ENCODE peak calls at places on chromosomes 2 and 18, in five cellular contexts. F is psoas muscle, E is HepG2, Y is astrocyte, S is esophagus muscularis mucosa. U is an unnamed sample. For H3K4me1 and H3K9me3, the result is how much of the 10 kb centered on the place peaks cover.

GRCh38 chr2:216546646-216547403 is 48.2 kb downstream of the RPL37A start:
- DNase-seq in F (no peak), E (no peak), Y (peak), S (no peak), U (no peak)

GRCh38 chr2:190535119-190535439 is 557 bp upstream of the NEMP2 start:
- DNase-seq in F (no peak), E (no peak), Y (no peak), S (no peak), U (no peak)

GRCh38 chr2:30266051-30266621 is 34.8 kb downstream of the LBH start:
- DNase-seq in F (no peak), E (no peak), Y (no peak), S (no peak), U (peak)

GRCh38 chr18:57062841-57063240 is 84.0 kb upstream of the BOD1L2 start:
- DNase-seq in F (no peak), E (no peak), Y (no peak), S (no peak), U (no peak)

GRCh38 chr2:104702451-104702850 is 151.5 kb upstream of the POU3F3 start:
- DNase-seq in F (no peak), E (no peak), Y (no peak), S (no peak), U (no peak)

GRCh38 chr18:9017900-9018217 is 84.6 kb upstream of the NDUFV2 start:
- DNase-seq in F (no peak), E (no peak), Y (peak), S (no peak), U (no peak)

GRCh38 chr2:220101902-220102301 is 474.5 kb downstream of the SLC4A3 start:
- DNase-seq in F (no peak), E (no peak), Y (no peak), S (no peak), U (no peak)

GRCh38 chr2:28447943-28448737 is 47.7 kb upstream of the PLB1 start:
- DNase-seq in F (no peak), E (no peak), Y (peak), S (no peak), U (no peak)

GRCh38 chr2:12006841-12007240 is 260.4 kb downstream of the LPIN1 start:
- DNase-seq in F (no peak), E (no peak), Y (peak), S (no peak), U (no peak)

GRCh38 chr18:50454379-50455005 is 79.6 kb downstream of the SKA1 start:
- DNase-seq in F (no peak), E (no peak), Y (no peak), S (no peak), U (no peak)

GRCh38 chr2:174680221-174680620 is 82.6 kb upstream of the WIPF1 start:
- DNase-seq in F (no peak), E (no peak), Y (no peak), S (no peak), U (no peak)

GRCh38 chr2:43462866-43463641 is 132.8 kb downstream of the THADA start:
- DNase-seq in F (no peak), E (peak), Y (no peak), S (no peak), U (no peak)

GRCh38 chr2:178194600-178195389 is 483 bp downstream of the OSBPL6 start:
- DNase-seq in F (peak), E (no peak), Y (peak), S (no peak), U (no peak)

GRCh38 chr2:70686577-70687460 is 81.2 kb downstream of the ADD2 start:
- DNase-seq in F (no peak), E (peak), Y (peak), S (no peak), U (no peak)

GRCh38 chr2:58131191-58132011 is 84.8 kb downstream of the VRK2 start:
- DNase-seq in F (peak), E (peak), Y (peak), S (no peak), U (no peak)

GRCh38 chr2:148842050-148842449 is 33.0 kb upstream of the KIF5C start:
- DNase-seq in F (no peak), E (no peak), Y (no peak), S (no peak), U (no peak)

GRCh38 chr2:237084444-237084843 is 1.2 kb upstream of the COPS8 start:
- DNase-seq in F (no peak), E (no peak), Y (no peak), S (no peak), U (no peak)

GRCh38 chr18:38790303-38790702 is 1224.7 kb upstream of the CELF4 start:
- DNase-seq in F (no peak), E (peak), Y (no peak), S (no peak), U (no peak)

GRCh38 chr18:48036641-48037421 is 106.4 kb upstream of the SMAD2 start:
- DNase-seq in F (no peak), E (no peak), Y (no peak), S (no peak), U (no peak)

GRCh38 chr2:43071629-43072550 is 154.5 kb downstream of the ZFP36L2 start:
- DNase-seq in F (peak), E (no peak), Y (no peak), S (no peak), U (no peak)

GRCh38 chr2:152349416-152349815 is 14.4 kb downstream of the FMNL2 start:
- DNase-seq in F (no peak), E (no peak), Y (no peak), S (no peak), U (no peak)

GRCh38 chr2:1680222-1681016 is 63.9 kb downstream of the PXDN start:
- DNase-seq in F (peak), E (no peak), Y (no peak), S (no peak), U (no peak)

GRCh38 chr2:61640406-61640805 is 102.2 kb upstream of the XPO1 start:
- DNase-seq in F (no peak), E (no peak), Y (no peak), S (no peak), U (no peak)

GRCh38 chr2:239642406-239643004 is 241.7 kb upstream of the HDAC4 start:
- DNase-seq in F (no peak), E (no peak), Y (no peak), S (no peak), U (no peak)

GRCh38 chr2:159799833-159800232 is 1.8 kb upstream of the CD302 start:
- DNase-seq in F (no peak), E (peak), Y (no peak), S (no peak), U (no peak)

GRCh38 chr18:22559414-22560282 is 141.9 kb upstream of the CTAGE1 start:
- DNase-seq in F (peak), E (peak), Y (peak), S (peak), U (no peak)

GRCh38 chr2:162090109-162090508 is 16.1 kb upstream of the DPP4 start:
- DNase-seq in F (no peak), E (no peak), Y (no peak), S (no peak), U (no peak)

GRCh38 chr2:21774691-21775090 is 650.9 kb downstream of the TDRD15 start:
- DNase-seq in F (no peak), E (no peak), Y (no peak), S (no peak), U (no peak)

GRCh38 chr2:148888003-148888501 is 13.0 kb downstream of the KIF5C start:
- DNase-seq in F (no peak), E (no peak), Y (no peak), S (no peak), U (no peak)

GRCh38 chr18:75714766-75715165 is 287.3 kb upstream of the SMIM21 start:
- DNase-seq in F (no peak), E (no peak), Y (no peak), S (no peak), U (no peak)

GRCh38 chr2:230218411-230218810 is 1.4 kb downstream of the SP110 start:
- DNase-seq in F (no peak), E (no peak), Y (no peak), S (no peak), U (no peak)

GRCh38 chr2:61993422-61994024 is 88.0 kb downstream of the COMMD1 start:
- DNase-seq in F (no peak), E (peak), Y (peak), S (no peak), U (no peak)

GRCh38 chr18:44916429-44917183 is 235.9 kb downstream of the SETBP1 start:
- DNase-seq in F (no peak), E (no peak), Y (no peak), S (no peak), U (no peak)
- H3K4me1 ChIP-seq in F (half or more), E (under half), Y (under half), S (under half), U (under half)

GRCh38 chr18:41873730-41874129 is 81.3 kb upstream of the PIK3C3 start:
- DNase-seq in F (no peak), E (no peak), Y (no peak), S (no peak), U (no peak)

GRCh38 chr18:41870191-41870590 is 84.8 kb upstream of the PIK3C3 start:
- DNase-seq in F (no peak), E (no peak), Y (no peak), S (no peak), U (no peak)

GRCh38 chr18:41872206-41872605 is 82.8 kb upstream of the PIK3C3 start:
- DNase-seq in F (no peak), E (no peak), Y (no peak), S (no peak), U (no peak)

GRCh38 chr18:41870817-41871216 is 84.2 kb upstream of the PIK3C3 start:
- DNase-seq in F (no peak), E (no peak), Y (peak), S (no peak), U (no peak)

DNA sequence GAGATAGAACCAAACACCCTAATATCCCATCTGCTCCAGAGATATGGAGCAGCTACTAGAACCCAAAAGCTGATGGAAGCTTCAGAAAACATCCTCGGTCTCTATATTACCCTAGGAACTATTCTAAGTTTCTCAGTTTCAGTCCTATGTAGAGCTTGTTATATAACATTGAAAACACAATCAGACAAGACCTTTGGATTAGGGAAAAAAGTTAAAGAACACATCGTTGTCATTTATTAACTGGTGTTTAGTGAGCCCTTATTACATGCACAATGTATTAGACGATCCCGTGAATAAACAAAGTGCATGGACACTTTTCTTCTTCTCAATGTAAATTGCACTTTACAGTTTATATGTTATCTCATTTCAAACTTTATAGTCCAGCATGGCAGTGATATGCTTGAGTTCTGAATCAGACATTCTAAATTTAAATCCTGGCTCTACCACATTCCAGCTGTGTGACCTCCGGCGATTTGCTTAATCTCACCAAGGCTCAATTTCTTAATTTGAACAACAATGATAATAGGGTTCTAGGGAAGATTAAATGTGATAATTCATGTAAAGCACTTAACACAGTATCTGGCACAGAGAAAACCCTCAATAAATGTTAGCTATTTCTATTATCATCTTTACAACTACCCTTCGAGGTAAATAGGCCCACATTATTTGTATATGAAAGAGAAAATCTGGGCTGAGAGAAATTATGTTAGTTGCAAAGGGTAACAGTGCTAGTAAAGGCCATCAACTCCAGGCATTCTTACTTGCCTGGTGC is 83.6 kb upstream of the PIK3C3 start:
- DNase-seq in F (no peak), E (no peak), Y (no peak), S (no peak), U (no peak)
- H3K9me3 ChIP-seq in F (under half), E (under half), Y (under half), S (under half), U (under half)

GRCh38 chr18:35030234-35030989 is 10.8 kb upstream of the MAPRE2 start:
- DNase-seq in F (no peak), E (no peak), Y (no peak), S (no peak), U (no peak)
- H3K4me3 ChIP-seq in F (peak), E (no peak), Y (no peak), S (peak), U (peak)

DNA sequence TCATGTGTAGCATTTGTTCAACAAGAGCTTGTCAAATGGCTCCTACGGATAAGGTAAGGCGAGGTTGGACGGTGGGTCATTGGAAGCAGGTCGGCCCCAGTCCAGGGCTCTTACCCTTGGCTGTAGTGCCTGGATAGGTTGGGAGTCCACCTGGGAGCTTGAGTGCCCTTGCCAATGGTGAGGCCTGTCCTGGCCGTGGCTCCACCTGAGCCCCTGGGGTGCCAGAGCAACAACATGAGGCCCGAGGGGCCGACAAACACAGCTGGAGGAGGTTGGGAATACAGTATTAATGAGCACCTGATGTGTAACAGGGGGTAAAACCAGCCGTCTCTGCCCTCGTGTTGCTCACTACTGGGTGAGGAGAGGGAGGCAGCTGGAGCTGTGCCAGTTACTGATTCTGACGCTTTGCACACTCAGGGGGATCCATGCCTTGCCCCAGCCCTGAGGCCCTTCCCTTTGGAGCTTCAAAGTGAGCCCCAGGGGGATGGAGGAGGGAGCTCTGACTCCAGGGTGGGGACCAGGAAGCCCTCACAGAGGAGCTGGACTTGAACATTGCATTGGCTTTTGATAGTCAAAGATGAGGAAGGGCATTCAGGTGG is 87.2 kb downstream of the RHOB start:
- DNase-seq in F (no peak), E (no peak), Y (no peak), S (no peak), U (no peak)
- H3K4me1 ChIP-seq in F (under half), E (half or more), Y (under half), S (under half), U (under half)

DNA sequence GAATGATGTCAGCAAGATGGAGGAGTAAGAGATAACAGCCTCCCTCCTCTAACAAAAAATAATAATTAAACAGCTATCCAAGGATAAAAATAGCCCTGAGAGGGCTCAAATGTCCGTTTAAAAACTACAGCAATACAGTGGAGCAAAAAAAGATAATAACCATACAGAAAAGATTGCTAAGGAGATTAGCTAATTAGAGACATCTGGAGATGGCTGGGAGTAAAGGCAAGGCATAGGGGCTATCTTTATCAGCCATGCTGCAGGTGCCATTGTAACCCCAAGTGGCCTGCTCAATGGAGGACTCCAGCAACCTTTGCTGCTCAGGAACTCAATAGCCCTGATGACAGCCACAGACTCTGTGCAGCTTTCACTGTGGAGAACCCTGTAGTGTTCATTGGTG is 42.7 kb downstream of the MDH1 start:
- DNase-seq in F (no peak), E (no peak), Y (no peak), S (no peak), U (no peak)
- H3K9me3 ChIP-seq in F (under half), E (under half), Y (under half), S (under half), U (under half)

GRCh38 chr2:68770271-68771111 is 35.9 kb downstream of the ARHGAP25 start:
- DNase-seq in F (no peak), E (no peak), Y (peak), S (no peak), U (no peak)
- H3K4me3 ChIP-seq in F (no peak), E (no peak), Y (no peak), S (no peak), U (peak)

GRCh38 chr2:85593023-85593422 is 2.5 kb upstream of the RNF181 start:
- DNase-seq in F (peak), E (peak), Y (no peak), S (no peak), U (peak)
- H3K4me1 ChIP-seq in F (half or more), E (half or more), Y (under half), S (half or more), U (under half)

GRCh38 chr2:127371037-127371436 is 16.7 kb downstream of the MAP3K2 start:
- DNase-seq in F (peak), E (no peak), Y (no peak), S (no peak), U (no peak)
- H3K9me3 ChIP-seq in F (under half), E (under half), Y (under half), S (under half), U (under half)

GRCh38 chr2:73112026-73112912 is 479 bp downstream of the RAB11FIP5 start:
- DNase-seq in F (peak), E (peak), Y (peak), S (no peak), U (peak)

GRCh38 chr2:73109796-73110540 is 2.8 kb downstream of the RAB11FIP5 start:
- DNase-seq in F (no peak), E (no peak), Y (no peak), S (no peak), U (no peak)

GRCh38 chr2:73112913-73113633 is at the start of gene RAB11FIP5:
- DNase-seq in F (peak), E (peak), Y (peak), S (no peak), U (peak)

GRCh38 chr2:73111300-73112025 is 1.3 kb downstream of the RAB11FIP5 start:
- DNase-seq in F (no peak), E (peak), Y (peak), S (no peak), U (no peak)

GRCh38 chr2:73110622-73111299 is 2.0 kb downstream of the RAB11FIP5 start:
- DNase-seq in F (no peak), E (no peak), Y (peak), S (no peak), U (no peak)
- H3K4me3 ChIP-seq in F (peak), E (peak), Y (peak), S (peak), U (no peak)

GRCh38 chr2:48134704-48135103 is 228.4 kb upstream of the FBXO11 start:
- DNase-seq in F (no peak), E (no peak), Y (no peak), S (no peak), U (no peak)
- H3K4me1 ChIP-seq in F (under half), E (under half), Y (under half), S (under half), U (under half)

U was measured in CD8-positive, alpha-beta memory T cell.